ENCODE peak calls at places on chromosomes 7 and 10, in ten cellular contexts. One of them, this sample, is unnamed.

GRCh38 chr7:55245271-55245723 is 119.8 kb upstream of the LANCL2 start:
- DNase-seq in gastrocnemius medialis: no peak
- DNase-seq in NB4: no peak
- DNase-seq in A549: no peak
- DNase-seq in HepG2: peak
- DNase-seq in activated B cell treated with CpG ODN at 0.5 μM for 24 hours: no peak
- DNase-seq in retinal pigment epithelial cell: peak
- DNase-seq in HFF-Myc: no peak
- DNase-seq in endothelial cell of umbilical vein: no peak
- DNase-seq in AG09309: peak
- DNase-seq in this sample: no peak

GRCh38 chr7:131501422-131501821 is 55.0 kb downstream of the PODXL start:
- DNase-seq in HFF-Myc: no peak
- DNase-seq in retinal pigment epithelial cell: no peak
- DNase-seq in NB4: peak
- DNase-seq in AG09309: peak
- DNase-seq in HepG2: no peak
- DNase-seq in endothelial cell of umbilical vein: no peak
- DNase-seq in gastrocnemius medialis: no peak
- DNase-seq in activated B cell treated with CpG ODN at 0.5 μM for 24 hours: no peak
- DNase-seq in A549: no peak
- DNase-seq in this sample: peak

GRCh38 chr7:121081327-121081936 is 92.9 kb downstream of the CPED1 start:
- DNase-seq in A549: peak
- DNase-seq in endothelial cell of umbilical vein: peak
- DNase-seq in AG09309: peak
- DNase-seq in activated B cell treated with CpG ODN at 0.5 μM for 24 hours: no peak
- DNase-seq in HepG2: peak
- DNase-seq in gastrocnemius medialis: no peak
- DNase-seq in HFF-Myc: peak
- DNase-seq in retinal pigment epithelial cell: no peak
- DNase-seq in NB4: peak
- DNase-seq in this sample: peak

GRCh38 chr10:122019414-122019975 is 30.5 kb downstream of the TACC2 start:
- DNase-seq in A549: peak
- DNase-seq in HepG2: no peak
- DNase-seq in gastrocnemius medialis: peak
- DNase-seq in activated B cell treated with CpG ODN at 0.5 μM for 24 hours: no peak
- DNase-seq in endothelial cell of umbilical vein: no peak
- DNase-seq in retinal pigment epithelial cell: peak
- DNase-seq in HFF-Myc: no peak
- DNase-seq in NB4: no peak
- DNase-seq in AG09309: no peak
- DNase-seq in this sample: no peak

GRCh38 chr10:34736976-34737771 is 77.9 kb downstream of the PARD3 start:
- DNase-seq in gastrocnemius medialis: no peak
- DNase-seq in endothelial cell of umbilical vein: no peak
- DNase-seq in HepG2: peak
- DNase-seq in HFF-Myc: no peak
- DNase-seq in retinal pigment epithelial cell: no peak
- DNase-seq in NB4: no peak
- DNase-seq in activated B cell treated with CpG ODN at 0.5 μM for 24 hours: no peak
- DNase-seq in AG09309: no peak
- DNase-seq in A549: no peak
- DNase-seq in this sample: no peak

GRCh38 chr10:115981056-115981455 is 291.9 kb downstream of the GFRA1 start:
- DNase-seq in retinal pigment epithelial cell: no peak
- DNase-seq in activated B cell treated with CpG ODN at 0.5 μM for 24 hours: no peak
- DNase-seq in gastrocnemius medialis: no peak
- DNase-seq in NB4: no peak
- DNase-seq in HepG2: no peak
- DNase-seq in A549: no peak
- DNase-seq in AG09309: no peak
- DNase-seq in endothelial cell of umbilical vein: no peak
- DNase-seq in HFF-Myc: no peak
- DNase-seq in this sample: no peak

GRCh38 chr7:101507791-101508252 is 121.3 kb downstream of the MYL10 start:
- DNase-seq in gastrocnemius medialis: no peak
- DNase-seq in HepG2: peak
- DNase-seq in AG09309: no peak
- DNase-seq in NB4: peak
- DNase-seq in A549: peak
- DNase-seq in retinal pigment epithelial cell: no peak
- DNase-seq in HFF-Myc: no peak
- DNase-seq in activated B cell treated with CpG ODN at 0.5 μM for 24 hours: no peak
- DNase-seq in endothelial cell of umbilical vein: peak
- DNase-seq in this sample: peak

GRCh38 chr10:79286318-79286951 is 60.8 kb upstream of the PPIF start:
- DNase-seq in NB4: peak
- DNase-seq in endothelial cell of umbilical vein: peak
- DNase-seq in AG09309: no peak
- DNase-seq in HepG2: no peak
- DNase-seq in HFF-Myc: no peak
- DNase-seq in A549: no peak
- DNase-seq in gastrocnemius medialis: no peak
- DNase-seq in retinal pigment epithelial cell: no peak
- DNase-seq in activated B cell treated with CpG ODN at 0.5 μM for 24 hours: peak
- DNase-seq in this sample: peak

GRCh38 chr7:94676431-94676830 is 20.5 kb upstream of the SGCE start:
- DNase-seq in retinal pigment epithelial cell: no peak
- DNase-seq in gastrocnemius medialis: no peak
- DNase-seq in HepG2: no peak
- DNase-seq in A549: no peak
- DNase-seq in AG09309: no peak
- DNase-seq in endothelial cell of umbilical vein: no peak
- DNase-seq in HFF-Myc: no peak
- DNase-seq in NB4: no peak
- DNase-seq in activated B cell treated with CpG ODN at 0.5 μM for 24 hours: no peak
- DNase-seq in this sample: no peak

GRCh38 chr10:93039110-93039509 is 21.5 kb upstream of the CYP26C1 start:
- DNase-seq in NB4: peak
- DNase-seq in A549: no peak
- DNase-seq in AG09309: no peak
- DNase-seq in gastrocnemius medialis: no peak
- DNase-seq in activated B cell treated with CpG ODN at 0.5 μM for 24 hours: no peak
- DNase-seq in HepG2: no peak
- DNase-seq in HFF-Myc: no peak
- DNase-seq in retinal pigment epithelial cell: no peak
- DNase-seq in endothelial cell of umbilical vein: no peak
- DNase-seq in this sample: no peak

DNA sequence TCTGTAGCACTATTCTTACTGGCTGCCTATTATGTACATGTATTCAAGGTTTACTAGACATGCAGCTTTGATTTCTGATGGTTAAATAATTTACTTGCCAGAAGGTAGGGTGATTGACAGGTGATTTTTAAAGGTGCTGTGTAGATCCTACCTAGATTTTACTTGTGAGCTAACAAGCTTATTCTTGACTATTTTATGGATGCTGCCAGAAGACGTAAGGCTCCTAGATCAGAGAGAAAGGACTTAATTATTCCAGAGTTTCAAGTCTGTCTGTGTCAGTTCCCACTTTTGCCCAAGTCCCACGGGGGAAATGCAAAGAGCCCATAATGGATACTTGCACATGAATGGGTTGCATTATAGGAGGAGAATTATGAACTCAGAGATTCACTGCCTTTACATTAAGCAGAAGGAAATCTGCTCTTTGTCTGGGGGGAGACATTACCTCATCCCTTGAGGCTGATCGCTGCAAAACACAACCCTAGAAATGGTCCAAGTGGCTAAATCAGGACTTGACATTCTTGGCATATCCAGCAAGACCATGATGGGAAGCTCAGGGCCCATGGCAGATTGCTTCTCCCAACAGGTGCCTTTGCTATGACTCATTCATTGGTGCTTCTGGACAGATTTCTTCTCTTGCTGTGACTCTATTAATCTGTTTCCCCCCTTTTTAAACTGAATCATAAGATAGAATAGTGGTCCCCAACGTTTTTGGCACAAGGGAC is 32.1 kb downstream of the GPR158 start:
- DNase-seq in NB4: no peak
- DNase-seq in HFF-Myc: no peak
- DNase-seq in HepG2: no peak
- DNase-seq in AG09309: no peak
- DNase-seq in activated B cell treated with CpG ODN at 0.5 μM for 24 hours: no peak
- DNase-seq in gastrocnemius medialis: no peak
- DNase-seq in endothelial cell of umbilical vein: no peak
- DNase-seq in A549: no peak
- DNase-seq in retinal pigment epithelial cell: no peak
- DNase-seq in this sample: no peak
- TF ChIP-seq CTCF in NB4: no peak
- TF ChIP-seq CTCF in HFF-Myc: no peak
- TF ChIP-seq CTCF in HepG2: no peak
- TF ChIP-seq CTCF in AG09309: no peak
- TF ChIP-seq CTCF in activated B cell treated with CpG ODN at 0.5 μM for 24 hours: no peak
- TF ChIP-seq CTCF in gastrocnemius medialis: no peak
- TF ChIP-seq CTCF in endothelial cell of umbilical vein: no peak
- TF ChIP-seq CTCF in A549: no peak
- TF ChIP-seq CTCF in retinal pigment epithelial cell: no peak
- TF ChIP-seq CTCF in this sample: no peak

GRCh38 chr7:75881436-75882095 is 2.7 kb downstream of the RHBDD2 start:
- DNase-seq in retinal pigment epithelial cell: no peak
- DNase-seq in AG09309: no peak
- DNase-seq in activated B cell treated with CpG ODN at 0.5 μM for 24 hours: no peak
- DNase-seq in A549: no peak
- DNase-seq in gastrocnemius medialis: no peak
- DNase-seq in HepG2: no peak
- DNase-seq in endothelial cell of umbilical vein: no peak
- DNase-seq in NB4: no peak
- DNase-seq in HFF-Myc: no peak
- DNase-seq in this sample: no peak
- TF ChIP-seq CTCF in retinal pigment epithelial cell: peak
- TF ChIP-seq CTCF in AG09309: no peak
- TF ChIP-seq CTCF in activated B cell treated with CpG ODN at 0.5 μM for 24 hours: no peak
- TF ChIP-seq CTCF in A549: no peak
- TF ChIP-seq CTCF in gastrocnemius medialis: no peak
- TF ChIP-seq CTCF in HepG2: no peak
- TF ChIP-seq CTCF in endothelial cell of umbilical vein: no peak
- TF ChIP-seq CTCF in NB4: no peak
- TF ChIP-seq CTCF in HFF-Myc: no peak
- TF ChIP-seq CTCF in this sample: no peak

GRCh38 chr10:110475722-110476515 is 21.8 kb upstream of the DUSP5 start:
- DNase-seq in A549: no peak
- DNase-seq in activated B cell treated with CpG ODN at 0.5 μM for 24 hours: no peak
- DNase-seq in gastrocnemius medialis: no peak
- DNase-seq in AG09309: no peak
- DNase-seq in HepG2: no peak
- DNase-seq in endothelial cell of umbilical vein: no peak
- DNase-seq in HFF-Myc: no peak
- DNase-seq in NB4: no peak
- DNase-seq in retinal pigment epithelial cell: no peak
- DNase-seq in this sample: no peak

GRCh38 chr10:110474017-110474416 is 23.7 kb upstream of the DUSP5 start:
- DNase-seq in HepG2: no peak
- DNase-seq in NB4: no peak
- DNase-seq in A549: no peak
- DNase-seq in HFF-Myc: no peak
- DNase-seq in gastrocnemius medialis: no peak
- DNase-seq in activated B cell treated with CpG ODN at 0.5 μM for 24 hours: no peak
- DNase-seq in endothelial cell of umbilical vein: no peak
- DNase-seq in retinal pigment epithelial cell: no peak
- DNase-seq in AG09309: no peak
- DNase-seq in this sample: no peak

DNA sequence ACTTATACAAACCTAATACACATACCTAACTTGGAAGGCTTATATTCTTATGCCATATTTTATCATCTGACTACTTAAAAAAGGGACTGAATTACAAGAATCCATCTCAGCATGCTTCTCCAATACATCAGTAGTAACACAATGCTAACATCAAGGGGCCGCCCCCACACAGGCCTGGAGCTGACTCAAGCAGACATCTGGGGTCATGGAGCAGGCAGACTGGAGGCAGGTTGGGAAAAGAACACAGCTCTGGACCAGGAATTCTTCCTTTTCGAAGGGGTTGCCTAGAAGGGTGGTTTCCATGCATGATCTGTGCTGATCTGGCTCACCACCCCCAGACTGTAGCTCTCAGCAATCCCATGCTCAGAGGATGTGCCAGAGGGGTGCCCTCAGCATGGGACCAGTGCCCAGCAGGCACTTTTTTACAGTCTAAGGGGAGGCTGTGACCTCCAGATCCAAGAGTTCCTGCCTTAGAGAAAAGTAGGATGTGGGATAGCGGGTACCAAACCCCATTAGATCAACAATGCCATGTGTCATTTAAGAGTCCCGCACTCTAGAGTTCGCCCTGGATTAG is 26.1 kb upstream of the DUSP5 start:
- DNase-seq in activated B cell treated with CpG ODN at 0.5 μM for 24 hours: no peak
- DNase-seq in endothelial cell of umbilical vein: no peak
- DNase-seq in AG09309: no peak
- DNase-seq in NB4: no peak
- DNase-seq in gastrocnemius medialis: no peak
- DNase-seq in HFF-Myc: no peak
- DNase-seq in HepG2: no peak
- DNase-seq in A549: no peak
- DNase-seq in retinal pigment epithelial cell: no peak
- DNase-seq in this sample: no peak
- TF ChIP-seq CTCF in activated B cell treated with CpG ODN at 0.5 μM for 24 hours: no peak
- TF ChIP-seq CTCF in endothelial cell of umbilical vein: no peak
- TF ChIP-seq CTCF in AG09309: no peak
- TF ChIP-seq CTCF in NB4: no peak
- TF ChIP-seq CTCF in gastrocnemius medialis: no peak
- TF ChIP-seq CTCF in HFF-Myc: no peak
- TF ChIP-seq CTCF in HepG2: no peak
- TF ChIP-seq CTCF in A549: no peak
- TF ChIP-seq CTCF in retinal pigment epithelial cell: no peak
- TF ChIP-seq CTCF in this sample: no peak

DNA sequence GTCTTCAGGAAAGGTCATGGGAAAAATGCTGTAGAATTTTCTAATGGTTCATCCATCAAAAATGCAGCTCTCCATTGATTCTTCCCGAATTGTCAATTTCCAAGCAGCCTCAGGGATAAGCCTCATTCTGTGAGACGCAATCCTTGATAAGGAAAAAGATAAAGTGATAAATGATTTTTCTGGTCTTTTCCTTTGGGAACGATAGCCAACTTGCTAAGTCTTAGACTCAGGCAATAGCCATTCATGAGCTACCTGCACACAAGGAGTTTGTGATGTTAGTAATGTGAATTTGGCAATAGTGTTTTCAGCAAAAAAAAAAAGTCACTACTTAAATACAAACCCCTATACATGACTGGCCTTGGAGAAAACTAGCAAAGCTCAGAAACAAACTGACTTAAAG is 75.6 kb downstream of the KLF6 start:
- DNase-seq in retinal pigment epithelial cell: no peak
- DNase-seq in A549: no peak
- DNase-seq in endothelial cell of umbilical vein: no peak
- DNase-seq in activated B cell treated with CpG ODN at 0.5 μM for 24 hours: no peak
- DNase-seq in AG09309: no peak
- DNase-seq in HepG2: no peak
- DNase-seq in HFF-Myc: no peak
- DNase-seq in NB4: no peak
- DNase-seq in gastrocnemius medialis: no peak
- DNase-seq in this sample: no peak
- TF ChIP-seq CTCF in retinal pigment epithelial cell: no peak
- TF ChIP-seq CTCF in A549: no peak
- TF ChIP-seq CTCF in endothelial cell of umbilical vein: no peak
- TF ChIP-seq CTCF in activated B cell treated with CpG ODN at 0.5 μM for 24 hours: no peak
- TF ChIP-seq CTCF in AG09309: no peak
- TF ChIP-seq CTCF in HepG2: no peak
- TF ChIP-seq CTCF in HFF-Myc: no peak
- TF ChIP-seq CTCF in NB4: no peak
- TF ChIP-seq CTCF in gastrocnemius medialis: no peak
- TF ChIP-seq CTCF in this sample: no peak